ENCODE peak calls at places on chromosomes 5 and 9, in seven cellular contexts. One of them, this sample, is unnamed.
A peak's percentile ranks its signal among the peaks of the same experiment; 100 is the strongest.

GRCh38 chr5:23314827-23315226 is 192.6 kb upstream of the PRDM9 start:
- DNase-seq in CD8-positive, alpha-beta T cell: no peak
- DNase-seq in dorsolateral prefrontal cortex: no peak
- DNase-seq in IMR-90: peak; percentile 4
- DNase-seq in right atrium auricular region: no peak
- DNase-seq in AG04449: no peak
- DNase-seq in AG09319: no peak
- DNase-seq in this sample: no peak

GRCh38 chr9:112137066-112137465 is 38.0 kb downstream of the SUSD1 start:
- DNase-seq in IMR-90: no peak
- DNase-seq in AG04449: no peak
- DNase-seq in dorsolateral prefrontal cortex: no peak
- DNase-seq in right atrium auricular region: no peak
- DNase-seq in CD8-positive, alpha-beta T cell: no peak
- DNase-seq in AG09319: no peak
- DNase-seq in this sample: no peak

GRCh38 chr9:133615101-133615896 is 6.1 kb upstream of the FAM163B start:
- DNase-seq in dorsolateral prefrontal cortex: no peak
- DNase-seq in right atrium auricular region: no peak
- DNase-seq in IMR-90: no peak
- DNase-seq in AG09319: no peak
- DNase-seq in AG04449: no peak
- DNase-seq in CD8-positive, alpha-beta T cell: no peak
- DNase-seq in this sample: no peak

GRCh38 chr5:44260793-44261192 is 128.4 kb downstream of the FGF10 start:
- DNase-seq in IMR-90: no peak
- DNase-seq in right atrium auricular region: no peak
- DNase-seq in dorsolateral prefrontal cortex: no peak
- DNase-seq in CD8-positive, alpha-beta T cell: no peak
- DNase-seq in AG04449: no peak
- DNase-seq in AG09319: no peak
- DNase-seq in this sample: no peak

GRCh38 chr5:93677344-93678021 is 63.9 kb downstream of the POU5F2 start:
- DNase-seq in IMR-90: peak; percentile 95
- DNase-seq in AG04449: peak; percentile 79
- DNase-seq in right atrium auricular region: no peak
- DNase-seq in AG09319: peak; percentile 91
- DNase-seq in CD8-positive, alpha-beta T cell: no peak
- DNase-seq in dorsolateral prefrontal cortex: no peak
- DNase-seq in this sample: peak; percentile 71

GRCh38 chr9:72564517-72565281 is 43.3 kb downstream of the TMC1 start:
- DNase-seq in dorsolateral prefrontal cortex: no peak
- DNase-seq in IMR-90: no peak
- DNase-seq in right atrium auricular region: no peak
- DNase-seq in AG09319: no peak
- DNase-seq in CD8-positive, alpha-beta T cell: no peak
- DNase-seq in AG04449: no peak
- DNase-seq in this sample: no peak

GRCh38 chr5:43773032-43773830 is 170.3 kb downstream of the NNT start:
- DNase-seq in CD8-positive, alpha-beta T cell: no peak
- DNase-seq in IMR-90: peak; percentile 67
- DNase-seq in AG09319: peak; percentile 45
- DNase-seq in right atrium auricular region: no peak
- DNase-seq in dorsolateral prefrontal cortex: no peak
- DNase-seq in AG04449: peak; percentile 26
- DNase-seq in this sample: no peak

GRCh38 chr9:120473626-120474025 is 106.3 kb downstream of the CDK5RAP2 start:
- DNase-seq in dorsolateral prefrontal cortex: no peak
- DNase-seq in AG09319: no peak
- DNase-seq in CD8-positive, alpha-beta T cell: no peak
- DNase-seq in AG04449: no peak
- DNase-seq in IMR-90: no peak
- DNase-seq in right atrium auricular region: no peak
- DNase-seq in this sample: no peak

GRCh38 chr5:109163336-109163735 is 246.4 kb downstream of the PJA2 start:
- DNase-seq in right atrium auricular region: no peak
- DNase-seq in AG04449: no peak
- DNase-seq in IMR-90: no peak
- DNase-seq in CD8-positive, alpha-beta T cell: no peak
- DNase-seq in AG09319: no peak
- DNase-seq in dorsolateral prefrontal cortex: no peak
- DNase-seq in this sample: no peak

GRCh38 chr5:176364765-176365662 is at the start of gene ARL10:
- DNase-seq in AG09319: no peak
- DNase-seq in CD8-positive, alpha-beta T cell: peak; percentile 50
- DNase-seq in right atrium auricular region: no peak
- DNase-seq in AG04449: no peak
- DNase-seq in IMR-90: peak; percentile 20
- DNase-seq in dorsolateral prefrontal cortex: peak; percentile 71
- DNase-seq in this sample: no peak

GRCh38 chr9:79134654-79135053 is 437.1 kb upstream of the TLE4 start:
- DNase-seq in dorsolateral prefrontal cortex: no peak
- DNase-seq in right atrium auricular region: no peak
- DNase-seq in CD8-positive, alpha-beta T cell: no peak
- DNase-seq in AG04449: no peak
- DNase-seq in AG09319: no peak
- DNase-seq in IMR-90: peak; percentile 12
- DNase-seq in this sample: no peak

GRCh38 chr5:134438641-134439621 is 27.2 kb upstream of the CDKN2AIPNL start:
- DNase-seq in AG04449: peak; percentile 94
- DNase-seq in IMR-90: peak; percentile 98
- DNase-seq in CD8-positive, alpha-beta T cell: no peak
- DNase-seq in dorsolateral prefrontal cortex: peak; percentile 46
- DNase-seq in AG09319: peak; percentile 88
- DNase-seq in right atrium auricular region: peak; percentile 92
- DNase-seq in this sample: no peak

GRCh38 chr9:14769235-14769580 is 46.7 kb upstream of the CER1 start:
- DNase-seq in dorsolateral prefrontal cortex: no peak
- DNase-seq in CD8-positive, alpha-beta T cell: no peak
- DNase-seq in IMR-90: peak; percentile 5
- DNase-seq in AG09319: no peak
- DNase-seq in right atrium auricular region: no peak
- DNase-seq in AG04449: no peak
- DNase-seq in this sample: no peak

GRCh38 chr5:137344723-137345322 is 154.3 kb downstream of the SPOCK1 start:
- DNase-seq in dorsolateral prefrontal cortex: no peak
- DNase-seq in AG04449: no peak
- DNase-seq in CD8-positive, alpha-beta T cell: no peak
- DNase-seq in right atrium auricular region: peak; percentile 62
- DNase-seq in IMR-90: peak; percentile 53
- DNase-seq in AG09319: peak; percentile 49
- DNase-seq in this sample: no peak

GRCh38 chr5:169302491-169303118 is 1.7 kb upstream of the SLIT3 start:
- DNase-seq in AG04449: peak; percentile 31
- DNase-seq in right atrium auricular region: peak; percentile 85
- DNase-seq in AG09319: peak; percentile 86
- DNase-seq in IMR-90: peak; percentile 73
- DNase-seq in CD8-positive, alpha-beta T cell: peak; percentile 37
- DNase-seq in dorsolateral prefrontal cortex: peak; percentile 78
- DNase-seq in this sample: peak; percentile 85

GRCh38 chr5:88787856-88788255 is 95.1 kb downstream of the MEF2C start:
- DNase-seq in AG04449: no peak
- DNase-seq in CD8-positive, alpha-beta T cell: no peak
- DNase-seq in AG09319: no peak
- DNase-seq in IMR-90: no peak
- DNase-seq in dorsolateral prefrontal cortex: no peak
- DNase-seq in right atrium auricular region: no peak
- DNase-seq in this sample: no peak

GRCh38 chr9:111301195-111301594 is 28.8 kb downstream of the OR2K2 start:
- DNase-seq in right atrium auricular region: no peak
- DNase-seq in IMR-90: peak; percentile 67
- DNase-seq in AG04449: no peak
- DNase-seq in CD8-positive, alpha-beta T cell: no peak
- DNase-seq in dorsolateral prefrontal cortex: no peak
- DNase-seq in AG09319: peak; percentile 59
- DNase-seq in this sample: no peak

DNA sequence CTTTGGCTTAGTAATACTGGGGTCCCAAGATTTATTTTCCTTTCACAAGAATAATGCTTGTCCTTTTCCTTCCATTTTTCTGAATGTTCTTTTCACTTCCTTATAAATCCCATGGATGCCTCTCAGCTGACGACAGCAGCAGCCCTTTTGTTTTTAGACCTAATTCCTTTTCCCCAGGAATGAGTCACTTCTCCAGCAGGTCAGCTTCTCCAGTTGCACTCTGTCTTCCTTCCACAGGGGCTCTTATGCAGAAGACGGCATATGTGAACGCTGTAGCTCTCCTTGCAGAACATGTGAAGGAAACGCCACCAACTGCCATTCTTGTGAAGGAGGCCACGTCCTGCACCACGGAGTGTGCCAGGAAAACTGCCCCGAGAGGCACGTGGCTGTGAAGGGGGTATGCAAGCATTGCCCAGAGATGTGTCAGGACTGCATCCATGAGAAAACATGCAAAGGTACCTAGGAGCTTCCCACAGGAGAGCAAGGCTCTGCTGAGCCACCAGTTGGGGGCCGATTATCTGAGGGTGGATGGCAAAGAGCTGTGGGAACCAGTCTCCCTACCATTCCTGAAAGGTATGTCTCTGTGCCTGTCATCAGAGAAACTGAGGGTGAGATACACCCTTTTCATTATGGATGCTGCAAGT is 72.9 kb downstream of the RFK start:
- DNase-seq in IMR-90: peak; percentile 89
- DNase-seq in AG04449: peak; percentile 46
- DNase-seq in AG09319: no peak
- DNase-seq in right atrium auricular region: no peak
- DNase-seq in CD8-positive, alpha-beta T cell: no peak
- DNase-seq in dorsolateral prefrontal cortex: no peak
- DNase-seq in this sample: no peak
- TF ChIP-seq CTCF in IMR-90: no peak
- TF ChIP-seq CTCF in AG04449: no peak
- TF ChIP-seq CTCF in AG09319: no peak
- TF ChIP-seq CTCF in right atrium auricular region: no peak
- TF ChIP-seq CTCF in CD8-positive, alpha-beta T cell: no peak
- TF ChIP-seq CTCF in dorsolateral prefrontal cortex: no peak
- TF ChIP-seq CTCF in this sample: no peak

GRCh38 chr5:114449836-114450515 is 88.1 kb downstream of the KCNN2 start:
- DNase-seq in AG09319: peak; percentile 15
- DNase-seq in AG04449: no peak
- DNase-seq in IMR-90: peak; percentile 72
- DNase-seq in dorsolateral prefrontal cortex: peak; percentile 83
- DNase-seq in right atrium auricular region: peak; percentile 77
- DNase-seq in CD8-positive, alpha-beta T cell: peak; percentile 10
- DNase-seq in this sample: peak; percentile 79

GRCh38 chr5:114448496-114448895 is 86.6 kb downstream of the KCNN2 start:
- DNase-seq in CD8-positive, alpha-beta T cell: no peak
- DNase-seq in AG09319: no peak
- DNase-seq in AG04449: no peak
- DNase-seq in dorsolateral prefrontal cortex: no peak
- DNase-seq in IMR-90: peak; percentile 7
- DNase-seq in right atrium auricular region: no peak
- DNase-seq in this sample: no peak

GRCh38 chr5:114447084-114447773 is 85.4 kb downstream of the KCNN2 start:
- DNase-seq in right atrium auricular region: no peak
- DNase-seq in dorsolateral prefrontal cortex: no peak
- DNase-seq in AG09319: no peak
- DNase-seq in AG04449: no peak
- DNase-seq in IMR-90: peak; percentile 3
- DNase-seq in CD8-positive, alpha-beta T cell: no peak
- DNase-seq in this sample: no peak

DNA sequence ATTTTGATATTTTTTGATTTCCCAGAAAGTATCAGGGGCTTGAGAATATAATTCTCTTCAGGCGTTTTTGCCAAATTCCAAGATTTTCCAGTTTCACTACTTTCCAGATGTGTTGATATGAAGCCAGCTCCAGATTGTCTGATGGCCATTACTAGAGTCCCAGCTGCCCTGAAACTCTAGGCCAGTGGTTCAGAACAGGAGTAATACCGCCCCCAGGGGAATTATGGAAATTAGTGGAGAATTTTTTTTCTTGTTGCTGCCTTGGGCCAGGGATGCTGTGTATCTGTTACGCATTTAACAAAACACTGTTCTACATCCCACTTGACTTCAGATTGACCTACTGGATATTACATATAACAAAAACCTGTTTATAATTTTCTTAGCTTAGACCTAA is 88.6 kb downstream of the KCNN2 start:
- DNase-seq in IMR-90: peak; percentile 8
- DNase-seq in dorsolateral prefrontal cortex: no peak
- DNase-seq in AG09319: peak; percentile 8
- DNase-seq in AG04449: no peak
- DNase-seq in right atrium auricular region: no peak
- DNase-seq in CD8-positive, alpha-beta T cell: no peak
- DNase-seq in this sample: no peak
- TF ChIP-seq CTCF in IMR-90: no peak
- TF ChIP-seq CTCF in dorsolateral prefrontal cortex: no peak
- TF ChIP-seq CTCF in AG09319: no peak
- TF ChIP-seq CTCF in AG04449: no peak
- TF ChIP-seq CTCF in right atrium auricular region: no peak
- TF ChIP-seq CTCF in CD8-positive, alpha-beta T cell: no peak
- TF ChIP-seq CTCF in this sample: no peak

DNA sequence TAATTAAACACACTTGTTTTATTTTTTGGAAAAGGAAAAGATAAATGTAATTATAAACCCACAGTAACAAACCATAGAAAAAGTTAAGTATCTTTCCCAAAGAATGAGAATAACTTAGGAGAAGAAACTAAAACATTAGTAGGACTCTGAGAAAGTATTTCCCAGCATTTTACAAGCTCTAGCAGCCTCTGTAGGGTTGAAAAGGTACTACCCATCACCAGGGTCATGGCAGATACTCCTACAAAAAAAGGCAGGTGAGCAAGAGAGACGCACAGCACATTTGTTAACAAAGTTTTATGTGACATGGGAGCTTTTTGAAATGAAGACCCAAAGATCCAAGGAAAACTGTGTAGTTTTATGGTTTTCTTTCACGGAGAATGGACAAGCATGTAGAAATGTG is 77.7 kb upstream of the FAM169A start:
- DNase-seq in AG04449: no peak
- DNase-seq in AG09319: no peak
- DNase-seq in IMR-90: no peak
- DNase-seq in dorsolateral prefrontal cortex: no peak
- DNase-seq in CD8-positive, alpha-beta T cell: no peak
- DNase-seq in right atrium auricular region: no peak
- DNase-seq in this sample: no peak
- TF ChIP-seq CTCF in AG04449: peak; percentile 4
- TF ChIP-seq CTCF in AG09319: no peak
- TF ChIP-seq CTCF in IMR-90: peak; percentile 6
- TF ChIP-seq CTCF in dorsolateral prefrontal cortex: no peak
- TF ChIP-seq CTCF in CD8-positive, alpha-beta T cell: peak; percentile 22
- TF ChIP-seq CTCF in right atrium auricular region: no peak
- TF ChIP-seq CTCF in this sample: peak; percentile 37

DNA sequence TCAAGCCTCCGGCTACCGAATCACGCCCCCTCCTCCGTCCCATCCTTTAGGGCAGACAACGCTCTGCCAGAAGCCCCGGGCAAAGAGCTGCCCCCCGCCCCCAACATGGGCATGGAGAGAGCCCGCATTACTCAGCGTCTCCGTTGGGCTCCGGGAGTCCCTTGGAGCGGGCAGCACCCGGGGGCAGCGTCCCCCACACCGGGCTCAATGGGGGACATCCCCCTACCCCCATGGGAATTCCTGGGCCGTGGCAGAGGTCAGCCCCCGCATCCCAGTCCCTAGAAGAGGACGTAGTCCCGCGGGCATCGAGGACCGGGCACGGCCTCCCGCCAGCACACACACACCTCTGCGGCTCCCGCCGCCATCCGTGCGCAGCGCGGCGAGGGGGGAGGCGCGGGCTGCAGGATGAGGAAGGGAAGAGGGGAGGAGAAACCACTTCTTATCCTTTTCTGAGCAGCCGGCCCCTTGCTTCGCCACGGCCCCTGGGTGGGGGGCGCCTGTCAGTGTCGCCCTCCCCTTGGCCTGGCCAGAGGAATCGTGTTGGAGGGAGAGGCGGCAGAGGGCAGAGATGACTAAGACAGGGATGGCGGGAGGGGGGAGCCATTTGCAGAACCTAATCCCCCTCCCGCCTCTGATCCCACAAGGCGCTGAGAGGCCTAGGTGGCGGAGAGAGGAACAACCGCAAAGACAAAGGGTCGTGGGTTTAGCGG is 818 bp downstream of the DNM1 start:
- DNase-seq in CD8-positive, alpha-beta T cell: peak; percentile 20
- DNase-seq in dorsolateral prefrontal cortex: peak; percentile 62
- DNase-seq in AG09319: no peak
- DNase-seq in right atrium auricular region: peak; percentile 68
- DNase-seq in IMR-90: peak; percentile 47
- DNase-seq in AG04449: no peak
- DNase-seq in this sample: no peak
- TF ChIP-seq CTCF in CD8-positive, alpha-beta T cell: no peak
- TF ChIP-seq CTCF in dorsolateral prefrontal cortex: no peak
- TF ChIP-seq CTCF in AG09319: no peak
- TF ChIP-seq CTCF in right atrium auricular region: no peak
- TF ChIP-seq CTCF in IMR-90: no peak
- TF ChIP-seq CTCF in AG04449: no peak
- TF ChIP-seq CTCF in this sample: no peak

This sample was measured in type B pancreatic cell.